ENCODE peak calls at places on chromosome 19, in six cellular contexts. K is astrocyte, Z is fibroblast of lung, V is PC-3, C is osteoblast, N is GM23338. O is an unnamed sample.

GRCh38 chr19:27777242-27777641 is 1435.7 kb downstream of the UQCRFS1 start:
- DNase-seq in K (no peak), Z (no peak), V (no peak), C (no peak), N (no peak), O (no peak)

GRCh38 chr19:2962018-2962670 is 15.2 kb upstream of the TLE6 start:
- DNase-seq in K (peak; percentile 39), Z (peak; percentile 53), V (peak; percentile 67), C (peak; percentile 93), N (peak; percentile 96), O (peak; percentile 38)

GRCh38 chr19:1811942-1812425 is at the start of gene ATP8B3:
- DNase-seq in K (no peak), Z (no peak), V (no peak), C (no peak), N (peak; percentile 61), O (no peak)

GRCh38 chr19:16779539-16780163 is 49.5 kb upstream of the SIN3B start:
- DNase-seq in K (no peak), Z (no peak), V (no peak), C (no peak), N (no peak), O (no peak)

GRCh38 chr19:50322931-50323781 is 6.0 kb downstream of the KCNC3 start:
- DNase-seq in K (no peak), Z (no peak), V (no peak), C (peak; percentile 57), N (no peak), O (no peak)

GRCh38 chr19:47158879-47159509 is 28.4 kb downstream of the SAE1 start:
- DNase-seq in K (peak; percentile 73), Z (peak; percentile 78), V (no peak), C (peak; percentile 81), N (no peak), O (peak; percentile 83)

GRCh38 chr19:29188704-29189375 is 24.1 kb downstream of the UQCRFS1 start:
- DNase-seq in K (no peak), Z (no peak), V (no peak), C (no peak), N (no peak), O (no peak)

GRCh38 chr19:48123907-48124675 is 13.5 kb upstream of the PLA2G4C start:
- DNase-seq in K (peak; percentile 89), Z (peak; percentile 91), V (peak; percentile 84), C (peak; percentile 87), N (no peak), O (peak; percentile 96)

GRCh38 chr19:48064509-48064908 is 20.6 kb upstream of the CABP5 start:
- DNase-seq in K (peak; percentile 3), Z (peak; percentile 10), V (no peak), C (peak; percentile 66), N (peak; percentile 81), O (no peak)

GRCh38 chr19:54364775-54365257 is at the start of gene LAIR1:
- DNase-seq in K (no peak), Z (no peak), V (no peak), C (no peak), N (no peak), O (no peak)

GRCh38 chr19:2261438-2262172 is 5.4 kb upstream of the JSRP1 start:
- DNase-seq in K (no peak), Z (no peak), V (peak; percentile 37), C (peak; percentile 67), N (peak; percentile 66), O (no peak)

GRCh38 chr19:15810335-15810734 is 5.1 kb downstream of the OR10H1 start:
- DNase-seq in K (no peak), Z (no peak), V (peak; percentile 81), C (peak; percentile 46), N (no peak), O (peak; percentile 38)

GRCh38 chr19:3046621-3047306 is 15.5 kb downstream of the TLE5 start:
- DNase-seq in K (no peak), Z (no peak), V (no peak), C (no peak), N (peak; percentile 79), O (no peak)

GRCh38 chr19:3494051-3494450 is 6.4 kb downstream of the DOHH start:
- DNase-seq in K (no peak), Z (no peak), V (no peak), C (peak; percentile 97), N (peak; percentile 86), O (no peak)

GRCh38 chr19:48874309-48875135 is 2.3 kb downstream of the PPP1R15A start:
- DNase-seq in K (peak; percentile 66), Z (peak; percentile 76), V (peak; percentile 73), C (peak; percentile 60), N (no peak), O (peak; percentile 72)

GRCh38 chr19:35556025-35556590 is 7.3 kb downstream of the ATP4A start:
- DNase-seq in K (no peak), Z (no peak), V (no peak), C (peak; percentile 38), N (no peak), O (no peak)

GRCh38 chr19:35553385-35554000 is 8.1 kb downstream of the TMEM147 start:
- DNase-seq in K (no peak), Z (no peak), V (no peak), C (peak; percentile 68), N (no peak), O (no peak)

GRCh38 chr19:35554076-35554475 is 8.7 kb downstream of the TMEM147 start:
- DNase-seq in K (no peak), Z (no peak), V (peak; percentile 2), C (peak; percentile 77), N (no peak), O (no peak)

GRCh38 chr19:35556846-35557538 is 6.5 kb downstream of the ATP4A start:
- DNase-seq in K (no peak), Z (no peak), V (no peak), C (peak; percentile 51), N (no peak), O (no peak)

GRCh38 chr19:35555301-35556005 is 8.0 kb downstream of the ATP4A start:
- DNase-seq in K (no peak), Z (peak; percentile 22), V (peak; percentile 25), C (peak; percentile 83), N (peak; percentile 84), O (peak; percentile 12)
- TF ChIP-seq CTCF in K (peak; percentile 23), Z (peak; percentile 32), V (peak; percentile 39), C (peak; percentile 28), N (peak; percentile 94), O (peak; percentile 7)

GRCh38 chr19:34364462-34364829 is 550 bp upstream of the GPI start:
- DNase-seq in K (no peak), Z (no peak), V (no peak), C (no peak), N (no peak), O (no peak)

GRCh38 chr19:34363930-34364329 is 1.1 kb upstream of the GPI start:
- DNase-seq in K (no peak), Z (no peak), V (no peak), C (no peak), N (no peak), O (no peak)

GRCh38 chr19:34363094-34363493 is 1.9 kb upstream of the GPI start:
- DNase-seq in K (no peak), Z (no peak), V (no peak), C (no peak), N (peak; percentile 71), O (no peak)

GRCh38 chr19:34360354-34360909 is 4.6 kb upstream of the GPI start:
- DNase-seq in K (no peak), Z (no peak), V (no peak), C (no peak), N (no peak), O (no peak)

GRCh38 chr19:34362679-34363069 is 2.3 kb upstream of the GPI start:
- DNase-seq in K (no peak), Z (no peak), V (no peak), C (no peak), N (no peak), O (no peak)
- H2AFZ ChIP-seq in K (no peak overlapping the region), Z (no peak overlapping the region), V (no peak overlapping the region), C (no peak overlapping the region), N (no peak overlapping the region), O (no peak overlapping the region)

GRCh38 chr19:308471-309205 is 17.4 kb upstream of the PLPP2 start:
- DNase-seq in K (no peak), Z (no peak), V (no peak), C (peak; percentile 69), N (no peak), O (no peak)
- H3K27ac ChIP-seq in K (no peak overlapping the region), Z (no peak overlapping the region), V (no peak overlapping the region), C (no peak overlapping the region), N (no peak overlapping the region), O (no peak overlapping the region)

GRCh38 chr19:5624154-5624663 is 1.3 kb downstream of the SAFB start:
- DNase-seq in K (peak; percentile 35), Z (peak; percentile 43), V (peak; percentile 45), C (no peak), N (peak; percentile 52), O (no peak)
- TF ChIP-seq CTCF in K (no peak), Z (no peak), V (no peak), C (no peak), N (no peak), O (no peak)

DNA sequence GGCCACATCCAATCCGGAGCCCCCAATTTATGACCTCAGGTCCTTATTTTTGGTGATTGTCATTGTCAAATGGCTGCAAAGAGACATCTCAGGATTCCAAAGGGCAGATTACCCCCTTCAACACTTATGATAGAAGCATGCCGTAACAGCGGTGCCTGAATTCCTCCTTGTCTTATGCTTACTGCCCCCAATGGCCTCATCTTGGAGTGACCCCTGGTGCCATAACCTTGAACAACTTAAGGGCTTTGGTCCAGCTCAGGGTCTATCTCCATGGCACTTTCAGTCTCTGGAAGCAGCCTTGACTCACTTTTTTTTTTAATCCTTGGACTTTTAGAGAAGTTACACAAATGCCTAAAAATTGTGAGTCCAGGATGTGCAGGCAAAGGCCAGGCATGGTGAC is 171.6 kb upstream of the ZNF507 start:
- DNase-seq in K (no peak), Z (no peak), V (no peak), C (no peak), N (peak; percentile 24), O (no peak)
- H2AFZ ChIP-seq in K (no peak overlapping the region), Z (no peak overlapping the region), V (no peak overlapping the region), C (no peak overlapping the region), N (no peak overlapping the region), O (no peak overlapping the region)

DNA sequence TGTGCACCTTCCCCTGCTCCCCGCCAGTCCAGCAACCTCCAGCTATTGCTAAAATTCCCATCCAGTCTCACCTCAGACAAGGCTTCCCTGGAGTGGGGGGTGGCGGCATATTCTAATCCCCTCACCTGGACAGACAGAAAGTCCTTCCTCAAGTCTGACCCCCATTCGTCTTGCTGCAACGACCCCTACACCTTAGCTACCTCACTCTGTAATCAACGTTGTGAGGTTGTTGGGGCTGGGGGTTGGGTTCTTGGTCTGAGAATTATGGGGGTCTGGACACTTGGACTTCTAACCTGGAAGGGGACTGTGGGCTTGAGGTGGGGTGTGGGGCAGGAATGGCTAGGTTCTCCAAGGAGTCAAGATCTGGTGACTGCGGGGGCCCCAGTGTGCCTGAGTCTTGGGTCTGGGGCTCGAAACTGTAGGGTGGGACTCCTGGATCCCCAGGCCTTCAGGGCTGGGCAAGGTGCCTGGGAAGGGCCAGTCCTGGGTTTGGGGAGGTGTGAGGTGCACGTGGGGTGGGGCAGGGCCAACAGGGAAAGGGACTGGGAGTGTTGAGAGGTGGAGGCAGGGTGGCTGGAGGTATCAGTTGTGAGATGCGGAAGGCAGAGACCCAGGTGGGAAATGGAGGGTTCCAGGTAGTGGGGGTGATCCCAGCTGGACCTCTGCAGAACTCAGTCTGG is 1.3 kb downstream of the FOXA3 start:
- DNase-seq in K (no peak), Z (no peak), V (no peak), C (peak; percentile 83), N (no peak), O (no peak)
- H3K27ac ChIP-seq in K (no peak overlapping the region), Z (no peak overlapping the region), V (no peak overlapping the region), C (no peak overlapping the region), N (no peak overlapping the region), O (no peak overlapping the region)

GRCh38 chr19:42357290-42357689 is 31.9 kb downstream of the MEGF8 start:
- DNase-seq in K (no peak), Z (no peak), V (no peak), C (no peak), N (no peak), O (no peak)
- TF ChIP-seq CTCF in K (no peak), Z (no peak), V (no peak), C (no peak), N (no peak), O (no peak)